ENCODE peak calls at places on chromosomes 1 and 21, in seven cellular contexts. K, L, O, A, J, U and Q are unnamed samples.

GRCh38 chr1:208835082-208835467 is 590.9 kb upstream of the PLXNA2 start:
- DNase-seq in K (no peak), O (no peak), J (no peak), U (no peak), L (no peak), A (no peak), Q (no peak)

GRCh38 chr1:188363943-188364342 is 1535.2 kb downstream of the PLA2G4A start:
- DNase-seq in J (no peak), K (no peak), A (no peak), L (no peak), O (no peak), U (no peak), Q (no peak)

GRCh38 chr1:29830916-29831315 is 594.6 kb downstream of the PTPRU start:
- DNase-seq in A (no peak), J (no peak), L (no peak), O (no peak), K (no peak), U (no peak), Q (no peak)

GRCh38 chr1:91894036-91894761 is 8.2 kb upstream of the TGFBR3 start:
- DNase-seq in O (no peak), A (no peak), J (no peak), L (no peak), U (peak; percentile 9), K (no peak), Q (no peak)

GRCh38 chr1:228463559-228464455 is 23.4 kb upstream of the RNF187 start:
- DNase-seq in J (no peak), K (no peak), U (peak; percentile 84), A (peak; percentile 25), L (peak; percentile 86), O (peak; percentile 33), Q (peak; percentile 53)

GRCh38 chr21:17775431-17776126 is 43.6 kb downstream of the C21orf91 start:
- DNase-seq in U (no peak), A (no peak), J (no peak), L (peak; percentile 76), O (no peak), K (no peak), Q (peak; percentile 26)

GRCh38 chr1:167666416-167666815 is 36.4 kb downstream of the RCSD1 start:
- DNase-seq in O (no peak), K (peak; percentile 90), A (no peak), L (no peak), U (no peak), J (peak; percentile 32), Q (no peak)

GRCh38 chr1:237873487-237873927 is 17.2 kb downstream of the ZP4 start:
- DNase-seq in L (no peak), J (peak; percentile 96), O (no peak), U (peak; percentile 12), K (peak; percentile 98), A (no peak), Q (no peak)

GRCh38 chr1:73859227-73859626 is 338.7 kb downstream of the LRRIQ3 start:
- DNase-seq in K (peak; percentile 91), J (no peak), L (no peak), U (no peak), O (no peak), A (no peak), Q (no peak)

GRCh38 chr1:109341944-109342925 is 35.4 kb upstream of the MYBPHL start:
- DNase-seq in U (no peak), J (no peak), A (no peak), L (no peak), O (no peak), K (peak; percentile 19), Q (no peak)

GRCh38 chr21:38918629-38919346 is 113.1 kb downstream of the ETS2 start:
- DNase-seq in U (no peak), O (no peak), L (no peak), J (no peak), K (no peak), A (no peak), Q (no peak)

GRCh38 chr1:154759793-154760192 is 110.3 kb downstream of the KCNN3 start:
- DNase-seq in A (no peak), J (no peak), L (no peak), O (no peak), K (no peak), U (no peak), Q (no peak)

GRCh38 chr21:34074283-34075098 is 1.1 kb downstream of the MRPS6 start:
- DNase-seq in L (peak; percentile 34), O (no peak), A (no peak), U (no peak), J (no peak), K (peak; percentile 38), Q (no peak)

GRCh38 chr1:63864224-63864623 is 90.4 kb downstream of the ROR1 start:
- DNase-seq in L (no peak), U (no peak), J (peak; percentile 43), K (peak; percentile 97), A (no peak), O (no peak), Q (no peak)

GRCh38 chr1:34915521-34915920 is 13.9 kb downstream of the DLGAP3 start:
- DNase-seq in K (no peak), O (no peak), A (no peak), J (no peak), L (no peak), U (no peak), Q (no peak)

GRCh38 chr1:160951443-160952128 is 3.0 kb downstream of the ITLN2 start:
- DNase-seq in U (peak; percentile 76), L (peak; percentile 17), K (peak; percentile 69), J (no peak), A (peak; percentile 28), O (peak; percentile 66), Q (peak; percentile 80)
- TF ChIP-seq CTCF in U (peak; percentile 82), L (peak; percentile 85), K (peak; percentile 86), J (peak; percentile 65), A (peak; percentile 83), O (peak; percentile 71), Q (peak; percentile 87)

GRCh38 chr21:31711745-31712144 is 20.2 kb downstream of the SCAF4 start:
- DNase-seq in A (no peak), U (no peak), J (no peak), O (no peak), L (no peak), K (no peak), Q (no peak)

GRCh38 chr21:31714741-31715365 is 17.1 kb downstream of the SCAF4 start:
- DNase-seq in O (no peak), K (no peak), L (no peak), J (no peak), A (no peak), U (no peak), Q (no peak)

GRCh38 chr21:31713115-31713514 is 18.8 kb downstream of the SCAF4 start:
- DNase-seq in J (no peak), U (no peak), O (no peak), L (no peak), A (no peak), K (no peak), Q (no peak)

GRCh38 chr21:31716106-31716505 is 15.8 kb downstream of the SCAF4 start:
- DNase-seq in K (no peak), U (no peak), L (no peak), O (no peak), A (no peak), J (no peak), Q (no peak)

DNA sequence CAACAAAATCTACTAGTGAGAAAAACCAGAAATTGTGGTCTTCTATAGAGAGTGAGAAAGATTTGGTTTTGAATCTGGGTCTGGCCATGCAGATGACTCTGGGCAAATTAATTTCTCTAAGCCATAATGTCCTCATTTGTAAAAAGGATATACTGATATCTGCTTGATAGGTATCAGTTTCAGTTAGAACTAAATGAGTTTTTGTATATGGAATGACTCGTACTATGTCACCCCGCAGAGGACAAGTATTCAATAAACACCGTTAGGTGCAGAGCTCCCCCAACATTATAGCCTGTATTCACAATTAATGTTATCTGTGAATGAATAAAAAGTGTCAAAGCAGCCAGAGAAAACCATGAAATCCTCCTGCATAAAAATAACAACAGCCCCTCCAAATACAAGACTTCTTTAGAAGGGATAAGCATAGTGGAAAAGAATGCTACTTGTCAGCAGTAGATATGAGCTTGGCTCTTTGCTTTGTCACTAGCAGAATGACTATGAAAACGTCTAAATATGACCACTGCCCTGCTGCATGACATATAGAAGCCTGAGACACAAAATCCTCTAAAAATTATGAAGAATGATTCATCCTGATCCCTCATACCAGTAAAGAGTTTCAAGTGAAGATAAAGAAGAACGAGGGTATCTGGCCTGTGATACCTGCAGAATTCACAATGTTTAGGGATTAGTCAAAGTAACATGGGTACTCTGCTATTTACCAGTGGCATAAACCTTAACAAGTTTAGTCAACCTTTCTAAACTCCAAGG is 17.8 kb downstream of the SCAF4 start:
- DNase-seq in A (no peak), K (no peak), J (peak; percentile 33), O (no peak), L (no peak), U (no peak), Q (no peak)
- TF ChIP-seq CTCF in A (no peak), K (no peak), J (no peak), O (no peak), L (no peak), U (no peak), Q (no peak)

GRCh38 chr21:40668535-40669275 is 178.3 kb downstream of the DSCAM start:
- DNase-seq in K (no peak), U (no peak), A (no peak), L (no peak), O (no peak), J (peak; percentile 64), Q (no peak)

GRCh38 chr21:40667964-40668363 is 179.0 kb downstream of the DSCAM start:
- DNase-seq in L (no peak), U (no peak), K (peak; percentile 34), O (no peak), J (no peak), A (no peak), Q (no peak)

GRCh38 chr21:40671721-40672120 is 175.2 kb downstream of the DSCAM start:
- DNase-seq in K (peak; percentile 42), O (no peak), U (no peak), J (peak; percentile 73), A (no peak), L (no peak), Q (no peak)

DNA sequence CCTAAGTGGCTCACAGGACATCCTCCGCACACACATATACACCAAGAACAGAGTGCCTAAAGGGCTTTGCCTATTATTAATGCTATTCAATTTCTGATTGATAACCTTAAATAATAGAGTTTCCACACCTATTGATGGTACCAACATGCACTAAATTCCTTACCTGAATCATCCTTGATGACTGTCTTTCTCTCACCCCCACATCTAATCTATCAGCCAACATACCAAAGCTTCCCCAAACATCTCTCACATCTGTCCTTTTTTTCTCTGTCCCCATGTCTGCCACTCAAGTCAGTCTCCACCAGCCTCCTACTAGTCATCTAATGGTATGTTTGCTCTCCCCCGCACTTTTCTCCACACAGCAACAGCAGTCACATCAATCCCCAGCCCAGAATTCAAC is 174.4 kb downstream of the DSCAM start:
- DNase-seq in A (no peak), J (no peak), O (no peak), K (no peak), L (no peak), U (no peak), Q (no peak)
- TF ChIP-seq CTCF in A (no peak), J (no peak), O (no peak), K (no peak), L (no peak), U (no peak), Q (no peak)

GRCh38 chr1:162271972-162272371 is 104.7 kb downstream of the SPATA46 start:
- DNase-seq in O (no peak), U (no peak), K (no peak), J (no peak), L (no peak), A (no peak), Q (no peak)

GRCh38 chr1:162275622-162276175 is 101.0 kb downstream of the SPATA46 start:
- DNase-seq in O (no peak), U (no peak), L (no peak), A (no peak), J (no peak), K (no peak), Q (no peak)

GRCh38 chr1:162279099-162279498 is 97.6 kb downstream of the SPATA46 start:
- DNase-seq in A (no peak), K (no peak), U (no peak), O (no peak), L (no peak), J (no peak), Q (no peak)

GRCh38 chr1:162276493-162276892 is 100.2 kb downstream of the SPATA46 start:
- DNase-seq in A (no peak), J (no peak), K (peak; percentile 16), O (no peak), U (peak; percentile 49), L (no peak), Q (peak; percentile 39)
- TF ChIP-seq CTCF in A (peak; percentile 36), J (peak; percentile 32), K (no peak), O (peak; percentile 39), U (peak; percentile 23), L (peak; percentile 46), Q (peak; percentile 32)